ENCODE peak calls at places on chromosome 16, in four cellular contexts. W is GM12878, A is HL-60, V is K562. J is an unnamed sample.

GRCh38 chr16:56610017-56610608 is 1.7 kb downstream of the MT2A start:
- DNase-seq in W (peak; percentile 55), A (no peak), V (no peak), J (no peak)

GRCh38 chr16:56284521-56284920 is 93.2 kb downstream of the GNAO1 start:
- DNase-seq in W (no peak), A (no peak), V (no peak), J (no peak)

GRCh38 chr16:1823821-1824220 is 2.8 kb downstream of the HAGH start:
- DNase-seq in W (no peak), A (peak; percentile 64), V (peak; percentile 63), J (no peak)

GRCh38 chr16:46947900-46948547 is 25.4 kb downstream of the DNAJA2 start:
- DNase-seq in W (peak; percentile 32), A (no peak), V (peak; percentile 64), J (no peak)

GRCh38 chr16:977096-977701 is 4.4 kb upstream of the SOX8 start:
- DNase-seq in W (no peak), A (no peak), V (no peak), J (no peak)

GRCh38 chr16:4316732-4317461 is 1.0 kb downstream of the GLIS2 start:
- DNase-seq in W (no peak), A (no peak), V (no peak), J (no peak)

GRCh38 chr16:70680495-70681381 is 5.1 kb downstream of the MTSS2 start:
- DNase-seq in W (no peak), A (no peak), V (no peak), J (no peak)

GRCh38 chr16:48365601-48366164 is 19.5 kb downstream of the SIAH1 start:
- DNase-seq in W (no peak), A (peak; percentile 71), V (peak; percentile 93), J (peak; percentile 56)

GRCh38 chr16:72935896-72936295 is 112.0 kb downstream of the ZFHX3 start:
- DNase-seq in W (no peak), A (no peak), V (no peak), J (no peak)

GRCh38 chr16:77905356-77905920 is 116.9 kb upstream of the CLEC3A start:
- DNase-seq in W (no peak), A (no peak), V (no peak), J (no peak)

GRCh38 chr16:11972128-11972527 is 4.4 kb upstream of the SNX29 start:
- DNase-seq in W (no peak), A (no peak), V (peak; percentile 41), J (no peak)

GRCh38 chr16:50718761-50719400 is 23.0 kb upstream of the CYLD start:
- DNase-seq in W (no peak), A (no peak), V (no peak), J (no peak)

GRCh38 chr16:17334096-17334495 is 136.7 kb downstream of the XYLT1 start:
- DNase-seq in W (no peak), A (no peak), V (no peak), J (no peak)

GRCh38 chr16:59404509-59404908 is 670.4 kb upstream of the GOT2 start:
- DNase-seq in W (no peak), A (no peak), V (no peak), J (no peak)

GRCh38 chr16:138049-138417 is 440 bp downstream of the NPRL3 start:
- DNase-seq in W (no peak), A (no peak), V (peak; percentile 51), J (no peak)

GRCh38 chr16:51968756-51969155 is 578.2 kb downstream of the TOX3 start:
- DNase-seq in W (no peak), A (no peak), V (no peak), J (no peak)

GRCh38 chr16:72637306-72637705 is 410.6 kb downstream of the ZFHX3 start:
- DNase-seq in W (no peak), A (no peak), V (no peak), J (no peak)

GRCh38 chr16:54936979-54937672 is 6.5 kb downstream of the IRX5 start:
- DNase-seq in W (no peak), A (peak; percentile 30), V (no peak), J (no peak)

GRCh38 chr16:10622036-10622921 is 41.9 kb upstream of the EMP2 start:
- DNase-seq in W (no peak), A (no peak), V (peak; percentile 77), J (no peak)

GRCh38 chr16:5488581-5488980 is 391.0 kb upstream of the EEF2KMT start:
- DNase-seq in W (no peak), A (no peak), V (no peak), J (no peak)

GRCh38 chr16:67477960-67478554 is 2.9 kb downstream of the ATP6V0D1 start:
- DNase-seq in W (no peak), A (no peak), V (no peak), J (no peak)

GRCh38 chr16:14501331-14502255 is 128.5 kb downstream of the PARN start:
- DNase-seq in W (peak; percentile 50), A (no peak), V (peak; percentile 81), J (no peak)

GRCh38 chr16:15708096-15708495 is 58.1 kb downstream of the NDE1 start:
- DNase-seq in W (no peak), A (no peak), V (peak; percentile 51), J (no peak)

GRCh38 chr16:12168054-12169018 is 191.8 kb downstream of the SNX29 start:
- DNase-seq in W (no peak), A (no peak), V (no peak), J (no peak)

GRCh38 chr16:4962716-4963115 is 4.6 kb downstream of the SEC14L5 start:
- DNase-seq in W (no peak), A (no peak), V (no peak), J (no peak)

GRCh38 chr16:24124291-24124690 is 131.8 kb upstream of the CACNG3 start:
- DNase-seq in W (no peak), A (no peak), V (no peak), J (no peak)

GRCh38 chr16:8936421-8936820 is 27.3 kb downstream of the USP7 start:
- DNase-seq in W (no peak), A (no peak), V (peak; percentile 67), J (no peak)

GRCh38 chr16:87464691-87465300 is 28.0 kb downstream of the ZCCHC14 start:
- DNase-seq in W (no peak), A (peak; percentile 78), V (peak; percentile 82), J (peak; percentile 37)

GRCh38 chr16:69537706-69538080 is 28.1 kb upstream of the NFAT5 start:
- DNase-seq in W (no peak), A (no peak), V (no peak), J (no peak)

GRCh38 chr16:69531988-69532387 is 33.8 kb upstream of the NFAT5 start:
- DNase-seq in W (no peak), A (no peak), V (no peak), J (no peak)

GRCh38 chr16:69535123-69536050 is 30.4 kb upstream of the NFAT5 start:
- DNase-seq in W (no peak), A (no peak), V (no peak), J (no peak)

GRCh38 chr16:69534720-69535119 is 31.0 kb upstream of the NFAT5 start:
- DNase-seq in W (no peak), A (no peak), V (no peak), J (no peak)

GRCh38 chr16:69532761-69533459 is 32.9 kb upstream of the NFAT5 start:
- DNase-seq in W (no peak), A (no peak), V (peak; percentile 44), J (no peak)
- TF ChIP-seq SPI1 in W (no peak), A (no peak), V (no peak), J (no peak)

GRCh38 chr16:85307552-85308364 is 195.5 kb upstream of the CIBAR2 start:
- DNase-seq in W (no peak), A (no peak), V (no peak), J (no peak)

GRCh38 chr16:85308585-85309540 is 196.6 kb upstream of the CIBAR2 start:
- DNase-seq in W (no peak), A (no peak), V (no peak), J (no peak)

GRCh38 chr16:85311741-85312140 is 199.5 kb upstream of the CIBAR2 start:
- DNase-seq in W (no peak), A (no peak), V (no peak), J (no peak)

GRCh38 chr16:85310868-85311585 is 198.8 kb upstream of the CIBAR2 start:
- DNase-seq in W (no peak), A (no peak), V (peak; percentile 61), J (no peak)

GRCh38 chr16:85309656-85310587 is 197.7 kb upstream of the CIBAR2 start:
- DNase-seq in W (no peak), A (no peak), V (peak; percentile 71), J (no peak)
- TF ChIP-seq SPI1 in W (peak; percentile 87), A (peak; percentile 96), V (peak; percentile 81), J (peak; percentile 88)

GRCh38 chr16:19876501-19877059 is 8.1 kb downstream of the GPRC5B start:
- DNase-seq in W (no peak), A (no peak), V (no peak), J (no peak)
- TF ChIP-seq SPI1 in W (no peak), A (no peak), V (no peak), J (no peak)

DNA sequence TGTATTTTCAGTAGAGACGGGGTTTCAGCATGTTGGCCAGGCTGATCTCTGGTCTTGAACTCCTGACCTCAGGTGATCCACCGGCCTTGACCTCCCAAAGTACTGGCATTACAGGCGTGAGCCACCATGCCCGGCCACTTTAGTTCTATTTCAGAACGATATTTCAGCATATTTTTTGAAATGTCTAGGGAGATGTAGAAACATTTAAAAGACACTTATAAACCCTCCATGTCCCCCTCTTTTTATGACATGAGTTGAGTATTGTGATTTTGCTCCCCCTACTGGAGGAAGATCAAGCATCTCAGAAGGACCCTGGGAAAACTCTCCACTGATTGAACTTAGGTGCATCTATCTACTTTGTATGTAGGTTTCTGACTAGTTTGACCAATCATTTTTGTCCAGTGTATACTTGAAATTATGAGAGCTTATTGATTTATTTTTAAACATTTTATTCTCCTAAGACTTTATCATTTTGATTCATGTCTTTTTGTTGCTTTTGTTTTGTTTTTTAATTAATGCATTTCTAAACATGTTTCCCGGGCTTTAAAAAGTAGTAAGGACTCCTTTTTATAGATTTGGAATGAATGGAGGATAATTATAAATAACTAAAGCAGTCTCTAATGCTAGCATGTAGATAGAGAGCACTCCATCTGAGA is 105.1 kb downstream of the CHD9 start:
- DNase-seq in W (peak; percentile 20), A (peak; percentile 26), V (peak; percentile 74), J (peak; percentile 6)
- TF ChIP-seq SPI1 in W (no peak), A (no peak), V (no peak), J (no peak)

DNA sequence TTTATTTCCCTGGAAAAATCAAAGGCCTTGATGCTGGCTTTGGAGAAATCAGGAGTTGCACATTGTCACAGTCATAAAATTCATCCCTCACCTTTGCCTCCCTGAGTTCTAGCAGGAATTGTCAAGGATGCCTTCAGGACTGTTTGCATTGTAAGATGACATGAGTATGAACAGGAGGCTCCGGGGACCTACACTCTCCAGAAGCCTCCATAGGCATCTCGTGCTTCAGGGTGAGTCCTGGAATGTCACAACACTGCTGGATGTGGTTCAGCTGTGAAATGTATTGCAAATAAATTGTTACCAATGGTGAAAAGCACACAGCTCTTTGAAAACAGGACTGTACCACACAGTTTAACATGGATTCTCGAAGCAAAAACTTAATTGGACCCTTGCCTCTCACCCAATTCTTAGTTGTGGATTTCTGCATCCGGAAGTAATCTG is 535.4 kb upstream of the C16orf82 start:
- DNase-seq in W (no peak), A (no peak), V (no peak), J (no peak)
- TF ChIP-seq SPI1 in W (no peak), A (no peak), V (no peak), J (no peak)

J was measured in GM12891.